ENCODE peak calls at places on chromosomes 1 and 21, in five cellular contexts. X, T, S, V and M are unnamed samples.

GRCh38 chr1:2888281-2888845 is 86.9 kb upstream of the TTC34 start:
- DNase-seq in X (no peak), T (no peak), S (no peak), V (no peak), M (no peak)

GRCh38 chr1:117809764-117810163 is 119.7 kb downstream of the GDAP2 start:
- DNase-seq in X (no peak), T (no peak), S (no peak), V (no peak), M (no peak)

GRCh38 chr1:203612932-203613682 is 13.5 kb upstream of the ATP2B4 start:
- DNase-seq in X (peak; percentile 37), T (no peak), S (no peak), V (no peak), M (no peak)

GRCh38 chr21:21163904-21164303 is 165.7 kb downstream of the NCAM2 start:
- DNase-seq in X (peak; percentile 85), T (no peak), S (peak; percentile 26), V (peak; percentile 50), M (peak; percentile 45)

GRCh38 chr1:19315378-19316206 is 3.5 kb downstream of the SLC66A1 start:
- DNase-seq in X (peak; percentile 79), T (peak; percentile 56), S (no peak), V (no peak), M (no peak)

GRCh38 chr21:34801519-34802132 is 132.8 kb downstream of the CLIC6 start:
- DNase-seq in X (peak; percentile 21), T (no peak), S (no peak), V (peak; percentile 55), M (no peak)

GRCh38 chr1:101613549-101613948 is 376.7 kb downstream of the S1PR1 start:
- DNase-seq in X (no peak), T (no peak), S (no peak), V (no peak), M (no peak)

GRCh38 chr1:189211742-189212141 is 1265.9 kb downstream of the BRINP3 start:
- DNase-seq in X (no peak), T (no peak), S (no peak), V (no peak), M (no peak)

GRCh38 chr1:230972855-230973271 is 5.8 kb downstream of the TTC13 start:
- DNase-seq in X (no peak), T (peak; percentile 55), S (peak; percentile 25), V (no peak), M (no peak)

GRCh38 chr1:167249702-167250101 is 29.0 kb downstream of the POU2F1 start:
- DNase-seq in X (peak; percentile 62), T (no peak), S (no peak), V (no peak), M (no peak)

GRCh38 chr1:157994704-157995540 is 1.5 kb downstream of the KIRREL1 start:
- DNase-seq in X (no peak), T (no peak), S (no peak), V (no peak), M (no peak)

GRCh38 chr1:214593158-214593557 is 9.8 kb upstream of the CENPF start:
- DNase-seq in X (no peak), T (no peak), S (no peak), V (no peak), M (no peak)

GRCh38 chr1:57146100-57146499 is 180.3 kb upstream of the C8B start:
- DNase-seq in X (no peak), T (no peak), S (no peak), V (no peak), M (no peak)

DNA sequence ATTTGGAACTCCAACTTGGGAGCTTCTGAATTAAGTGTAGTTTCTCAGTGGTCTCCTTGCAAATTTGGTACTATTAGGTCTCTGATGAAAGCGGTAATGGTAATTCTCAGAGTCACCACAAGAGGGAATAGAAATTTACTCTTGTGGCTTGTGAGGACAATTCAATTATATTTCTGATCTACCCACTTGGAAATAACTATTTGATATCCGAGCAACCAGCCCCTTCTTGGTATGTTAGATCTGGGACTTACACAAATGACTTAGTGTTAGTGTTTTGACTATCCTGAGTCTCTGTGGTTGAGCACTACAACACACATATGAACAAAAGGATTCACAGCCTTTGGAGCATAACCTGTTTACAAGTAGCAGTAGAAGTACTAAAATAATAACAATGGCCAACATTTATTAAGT is 68.1 kb downstream of the RPS6KA1 start:
- DNase-seq in X (peak; percentile 78), T (no peak), S (peak; percentile 53), V (peak; percentile 67), M (peak; percentile 47)
- TF ChIP-seq FOXM1 in X (no peak), T (no peak), S (no peak), V (no peak), M (no peak)

GRCh38 chr21:44444286-44444931 is 10.9 kb upstream of the LRRC3 start:
- DNase-seq in X (peak; percentile 28), T (no peak), S (peak; percentile 66), V (no peak), M (peak; percentile 71)
- TF ChIP-seq FOXM1 in X (no peak), T (no peak), S (no peak), V (no peak), M (no peak)

GRCh38 chr1:23590058-23590783 is 30.9 kb upstream of the ID3 start:
- DNase-seq in X (peak; percentile 23), T (no peak), S (no peak), V (no peak), M (no peak)
- TF ChIP-seq FOXM1 in X (no peak), T (no peak), S (no peak), V (no peak), M (no peak)

DNA sequence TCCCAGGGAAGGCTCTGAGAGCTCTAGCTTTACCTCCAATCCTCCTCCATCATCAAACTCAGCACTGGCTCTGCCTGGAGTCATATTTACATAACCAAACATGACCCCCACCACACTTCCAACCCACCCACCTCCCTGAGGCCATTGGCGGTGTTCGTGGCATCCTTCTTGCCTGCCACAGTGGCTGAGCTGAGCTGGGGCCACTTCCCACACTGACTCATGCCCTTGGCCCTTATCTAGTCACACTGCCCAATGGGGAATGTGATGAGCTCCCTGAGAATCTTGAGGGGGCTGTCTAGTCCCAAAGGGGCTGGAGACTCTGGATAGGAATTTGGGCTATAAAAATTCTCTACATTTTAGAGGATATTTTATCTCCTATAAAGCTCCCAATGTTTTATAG is 230.9 kb upstream of the IRF2BP2 start:
- DNase-seq in X (peak; percentile 42), T (no peak), S (no peak), V (no peak), M (no peak)
- TF ChIP-seq FOXM1 in X (no peak), T (no peak), S (no peak), V (no peak), M (no peak)

DNA sequence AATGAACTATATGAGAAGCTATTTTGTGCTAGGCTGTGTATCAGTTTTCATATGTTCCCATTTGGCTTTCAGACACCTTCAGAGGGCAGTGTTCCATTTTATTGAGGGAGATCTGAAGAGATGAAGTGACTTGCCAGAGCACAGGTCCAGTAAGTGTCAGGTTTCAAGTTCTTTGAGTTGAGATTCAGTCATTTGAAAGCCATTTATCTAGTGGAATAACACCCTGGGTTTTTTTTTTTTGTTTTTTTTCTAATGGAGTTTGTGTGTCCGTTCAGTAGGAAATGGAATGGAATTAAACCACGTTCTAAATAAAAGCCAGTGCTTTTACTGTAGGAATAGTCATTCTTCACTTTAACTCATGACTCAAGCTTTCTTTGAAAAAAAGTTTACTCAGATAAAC is 652.9 kb upstream of the USP24 start:
- DNase-seq in X (no peak), T (no peak), S (peak; percentile 3), V (no peak), M (peak; percentile 42)
- TF ChIP-seq FOXM1 in X (no peak), T (no peak), S (no peak), V (no peak), M (no peak)

GRCh38 chr1:107623431-107623830 is 341.5 kb downstream of the VAV3 start:
- DNase-seq in X (no peak), T (no peak), S (no peak), V (no peak), M (no peak)

GRCh38 chr1:107625405-107626029 is 339.5 kb downstream of the VAV3 start:
- DNase-seq in X (no peak), T (no peak), S (no peak), V (no peak), M (no peak)

GRCh38 chr1:107620753-107621152 is 344.2 kb downstream of the VAV3 start:
- DNase-seq in X (no peak), T (no peak), S (no peak), V (no peak), M (no peak)

GRCh38 chr1:107622540-107622939 is 342.4 kb downstream of the VAV3 start:
- DNase-seq in X (no peak), T (no peak), S (no peak), V (no peak), M (no peak)

DNA sequence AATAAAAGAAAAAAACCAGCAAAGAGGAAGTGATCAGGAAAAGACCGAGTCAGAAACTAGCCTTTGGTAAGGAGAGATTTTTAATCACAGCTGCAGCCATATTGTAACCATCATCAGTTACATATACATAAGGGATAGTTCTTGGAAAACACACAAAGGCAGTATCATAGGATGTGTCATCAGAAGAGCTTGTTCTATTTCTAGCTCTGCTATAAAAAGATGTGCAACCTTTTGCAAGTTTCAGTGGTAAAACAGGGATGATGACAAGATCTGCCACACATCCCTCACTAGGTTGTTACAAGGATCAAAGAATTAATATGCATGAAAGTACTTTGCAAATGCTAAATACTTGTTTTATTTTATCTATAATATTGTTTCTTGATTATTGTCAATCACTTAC is 342.0 kb downstream of the VAV3 start:
- DNase-seq in X (no peak), T (no peak), S (no peak), V (no peak), M (no peak)
- TF ChIP-seq FOXM1 in X (no peak), T (no peak), S (no peak), V (no peak), M (no peak)